ENCODE peak calls at places on chromosomes 7 and 10, in five cellular contexts. M, W, J, X and F are unnamed samples.

GRCh38 chr7:50534690-50535290 is 30.4 kb downstream of the DDC start:
- DNase-seq in M (peak; percentile 96), W (peak; percentile 96), J (no peak), X (peak; percentile 97), F (peak; percentile 88)

GRCh38 chr7:94620703-94621118 is 35.2 kb downstream of the SGCE start:
- DNase-seq in M (peak; percentile 79), W (peak; percentile 95), J (peak; percentile 33), X (peak; percentile 99), F (peak; percentile 69)

GRCh38 chr7:92244803-92245486 is 769 bp downstream of the KRIT1 start:
- DNase-seq in M (no peak), W (peak; percentile 62), J (no peak), X (peak; percentile 59), F (no peak)

GRCh38 chr10:127024655-127025054 is 119.4 kb downstream of the DOCK1 start:
- DNase-seq in M (no peak), W (no peak), J (no peak), X (no peak), F (no peak)

GRCh38 chr10:102791754-102792153 is 45.5 kb downstream of the CYP17A1 start:
- DNase-seq in M (no peak), W (no peak), J (no peak), X (no peak), F (no peak)

GRCh38 chr7:5431485-5432118 is 8.0 kb upstream of the TNRC18 start:
- DNase-seq in M (no peak), W (no peak), J (no peak), X (no peak), F (no peak)

GRCh38 chr10:61905837-61906236 is 4.3 kb downstream of the ARID5B start:
- DNase-seq in M (no peak), W (no peak), J (no peak), X (no peak), F (no peak)

GRCh38 chr7:82247814-82248433 is 195.7 kb downstream of the CACNA2D1 start:
- DNase-seq in M (peak; percentile 38), W (peak; percentile 70), J (no peak), X (peak; percentile 54), F (no peak)

GRCh38 chr10:122555431-122555830 is 5.1 kb upstream of the DMBT1 start:
- DNase-seq in M (no peak), W (peak; percentile 91), J (no peak), X (no peak), F (no peak)

GRCh38 chr10:113924171-113924570 is 69.7 kb downstream of the NHLRC2 start:
- DNase-seq in M (no peak), W (no peak), J (no peak), X (no peak), F (no peak)

GRCh38 chr10:128068398-128069285 is 57.6 kb downstream of the MKI67 start:
- DNase-seq in M (no peak), W (peak; percentile 70), J (no peak), X (no peak), F (no peak)

GRCh38 chr10:126006264-126006663 is 109.9 kb downstream of the FANK1 start:
- DNase-seq in M (no peak), W (no peak), J (no peak), X (no peak), F (no peak)

GRCh38 chr10:69567920-69568319 is 5.3 kb downstream of the NEUROG3 start:
- DNase-seq in M (peak; percentile 41), W (no peak), J (peak; percentile 22), X (peak; percentile 62), F (peak; percentile 69)

GRCh38 chr10:96573036-96573435 is 13.8 kb downstream of the TM9SF3 start:
- DNase-seq in M (no peak), W (no peak), J (no peak), X (no peak), F (no peak)

GRCh38 chr7:17672774-17673173 is 267.5 kb downstream of the SNX13 start:
- DNase-seq in M (no peak), W (no peak), J (no peak), X (no peak), F (no peak)

GRCh38 chr7:130430841-130431713 is 9.7 kb downstream of the CEP41 start:
- DNase-seq in M (no peak), W (peak; percentile 14), J (no peak), X (no peak), F (peak; percentile 7)

GRCh38 chr7:89500082-89500481 is 654.2 kb upstream of the STEAP1 start:
- DNase-seq in M (no peak), W (no peak), J (no peak), X (no peak), F (no peak)

GRCh38 chr7:5595545-5596045 is 172.0 kb upstream of the TNRC18 start:
- DNase-seq in M (peak; percentile 54), W (no peak), J (no peak), X (peak; percentile 59), F (peak; percentile 70)

GRCh38 chr10:103177123-103177522 is 15.9 kb downstream of the NT5C2 start:
- DNase-seq in M (no peak), W (no peak), J (no peak), X (no peak), F (no peak)

GRCh38 chr10:16916496-16916895 is 99.3 kb upstream of the RSU1 start:
- DNase-seq in M (no peak), W (peak; percentile 26), J (no peak), X (no peak), F (peak; percentile 10)

GRCh38 chr7:266851-267840 is 22.8 kb upstream of the FOXL3 start:
- DNase-seq in M (no peak), W (peak; percentile 17), J (no peak), X (no peak), F (peak; percentile 40)

GRCh38 chr10:16611037-16611436 is 89.4 kb upstream of the C1QL3 start:
- DNase-seq in M (no peak), W (no peak), J (no peak), X (no peak), F (no peak)

GRCh38 chr10:80411267-80411668 is 2.9 kb downstream of the PRXL2A start:
- DNase-seq in M (no peak), W (peak; percentile 58), J (no peak), X (no peak), F (no peak)

GRCh38 chr10:110437761-110438341 is 59.9 kb upstream of the DUSP5 start:
- DNase-seq in M (no peak), W (no peak), J (no peak), X (no peak), F (no peak)

GRCh38 chr10:121595321-121595805 is 2.9 kb downstream of the FGFR2 start:
- DNase-seq in M (no peak), W (no peak), J (no peak), X (no peak), F (peak; percentile 30)

GRCh38 chr7:153090209-153090608 is 330.7 kb downstream of the ACTR3B start:
- DNase-seq in M (no peak), W (no peak), J (no peak), X (no peak), F (no peak)

GRCh38 chr10:30736685-30737232 is 107.2 kb upstream of the LYZL2 start:
- DNase-seq in M (peak; percentile 90), W (peak; percentile 25), J (no peak), X (peak; percentile 85), F (no peak)